ENCODE peak calls at places on chromosomes 4 and X, in eight cellular contexts. One of them, this sample, is unnamed.

GRCh38 chrX:149648932-149649331 is 17.3 kb upstream of the TMEM185A start:
- DNase-seq in H9: no peak
- DNase-seq in GM23248: no peak
- DNase-seq in A549: no peak
- DNase-seq in IMR-90: no peak
- DNase-seq in GM12878: no peak
- DNase-seq in fibroblast of lung: no peak
- DNase-seq in neuronal stem cell: no peak
- DNase-seq in this sample: no peak

GRCh38 chrX:150365051-150365952 is 2.2 kb downstream of the MAMLD1 start:
- DNase-seq in H9: peak
- DNase-seq in GM23248: peak
- DNase-seq in A549: peak
- DNase-seq in IMR-90: peak
- DNase-seq in GM12878: no peak
- DNase-seq in fibroblast of lung: peak
- DNase-seq in neuronal stem cell: peak
- DNase-seq in this sample: peak

GRCh38 chr4:87785858-87786509 is 13.4 kb upstream of the IBSP start:
- DNase-seq in H9: no peak
- DNase-seq in GM23248: no peak
- DNase-seq in A549: no peak
- DNase-seq in IMR-90: no peak
- DNase-seq in GM12878: no peak
- DNase-seq in fibroblast of lung: no peak
- DNase-seq in neuronal stem cell: no peak
- DNase-seq in this sample: no peak

GRCh38 chr4:15794905-15795304 is 16.8 kb downstream of the CD38 start:
- DNase-seq in H9: no peak
- DNase-seq in GM23248: peak
- DNase-seq in A549: no peak
- DNase-seq in IMR-90: no peak
- DNase-seq in GM12878: no peak
- DNase-seq in fibroblast of lung: no peak
- DNase-seq in neuronal stem cell: no peak
- DNase-seq in this sample: no peak

GRCh38 chr4:182929296-182929695 is 12.1 kb upstream of the DCTD start:
- DNase-seq in H9: no peak
- DNase-seq in GM23248: peak
- DNase-seq in A549: peak
- DNase-seq in IMR-90: peak
- DNase-seq in GM12878: no peak
- DNase-seq in fibroblast of lung: peak
- DNase-seq in neuronal stem cell: no peak
- DNase-seq in this sample: no peak

GRCh38 chrX:95754411-95754810 is 930.2 kb upstream of the DIAPH2 start:
- DNase-seq in H9: no peak
- DNase-seq in GM23248: no peak
- DNase-seq in A549: no peak
- DNase-seq in IMR-90: no peak
- DNase-seq in GM12878: no peak
- DNase-seq in fibroblast of lung: peak
- DNase-seq in neuronal stem cell: no peak
- DNase-seq in this sample: no peak

GRCh38 chrX:143781103-143781502 is 60.6 kb upstream of the SPANXN2 start:
- DNase-seq in H9: peak
- DNase-seq in GM23248: peak
- DNase-seq in A549: no peak
- DNase-seq in IMR-90: no peak
- DNase-seq in GM12878: no peak
- DNase-seq in fibroblast of lung: no peak
- DNase-seq in neuronal stem cell: no peak
- DNase-seq in this sample: no peak

GRCh38 chr4:27096142-27096824 is 235.6 kb downstream of the STIM2 start:
- DNase-seq in H9: no peak
- DNase-seq in GM23248: peak
- DNase-seq in A549: no peak
- DNase-seq in IMR-90: no peak
- DNase-seq in GM12878: no peak
- DNase-seq in fibroblast of lung: no peak
- DNase-seq in neuronal stem cell: no peak
- DNase-seq in this sample: no peak

GRCh38 chr4:157664726-157665125 is 444.2 kb downstream of the GRIA2 start:
- DNase-seq in H9: no peak
- DNase-seq in GM23248: peak
- DNase-seq in A549: no peak
- DNase-seq in IMR-90: peak
- DNase-seq in GM12878: no peak
- DNase-seq in fibroblast of lung: peak
- DNase-seq in neuronal stem cell: no peak
- DNase-seq in this sample: no peak

GRCh38 chr4:144591401-144591800 is 54.6 kb upstream of the HHIP start:
- DNase-seq in H9: no peak
- DNase-seq in GM23248: peak
- DNase-seq in A549: peak
- DNase-seq in IMR-90: peak
- DNase-seq in GM12878: no peak
- DNase-seq in fibroblast of lung: peak
- DNase-seq in neuronal stem cell: no peak
- DNase-seq in this sample: peak

GRCh38 chrX:19046343-19047215 is 62.7 kb upstream of the PHKA2 start:
- DNase-seq in H9: no peak
- DNase-seq in GM23248: peak
- DNase-seq in A549: peak
- DNase-seq in IMR-90: peak
- DNase-seq in GM12878: no peak
- DNase-seq in fibroblast of lung: peak
- DNase-seq in neuronal stem cell: no peak
- DNase-seq in this sample: no peak

GRCh38 chrX:7746861-7747260 is 96.1 kb upstream of the VCX start:
- DNase-seq in H9: no peak
- DNase-seq in GM23248: peak
- DNase-seq in A549: no peak
- DNase-seq in IMR-90: no peak
- DNase-seq in GM12878: no peak
- DNase-seq in fibroblast of lung: no peak
- DNase-seq in neuronal stem cell: no peak
- DNase-seq in this sample: no peak

GRCh38 chr4:7327341-7327885 is 107.3 kb downstream of the PSAPL1 start:
- DNase-seq in H9: no peak
- DNase-seq in GM23248: no peak
- DNase-seq in A549: no peak
- DNase-seq in IMR-90: no peak
- DNase-seq in GM12878: no peak
- DNase-seq in fibroblast of lung: no peak
- DNase-seq in neuronal stem cell: no peak
- DNase-seq in this sample: no peak

GRCh38 chrX:9609987-9610386 is 145.1 kb downstream of the TBL1X start:
- DNase-seq in H9: no peak
- DNase-seq in GM23248: no peak
- DNase-seq in A549: no peak
- DNase-seq in IMR-90: no peak
- DNase-seq in GM12878: no peak
- DNase-seq in fibroblast of lung: no peak
- DNase-seq in neuronal stem cell: no peak
- DNase-seq in this sample: no peak

GRCh38 chrX:9614016-9614415 is 149.2 kb downstream of the TBL1X start:
- DNase-seq in H9: no peak
- DNase-seq in GM23248: peak
- DNase-seq in A549: peak
- DNase-seq in IMR-90: peak
- DNase-seq in GM12878: no peak
- DNase-seq in fibroblast of lung: peak
- DNase-seq in neuronal stem cell: no peak
- DNase-seq in this sample: no peak

GRCh38 chrX:9612146-9612505 is 147.3 kb downstream of the TBL1X start:
- DNase-seq in H9: no peak
- DNase-seq in GM23248: no peak
- DNase-seq in A549: no peak
- DNase-seq in IMR-90: no peak
- DNase-seq in GM12878: no peak
- DNase-seq in fibroblast of lung: no peak
- DNase-seq in neuronal stem cell: no peak
- DNase-seq in this sample: no peak

GRCh38 chrX:9611436-9612145 is 146.7 kb downstream of the TBL1X start:
- DNase-seq in H9: no peak
- DNase-seq in GM23248: peak
- DNase-seq in A549: no peak
- DNase-seq in IMR-90: no peak
- DNase-seq in GM12878: no peak
- DNase-seq in fibroblast of lung: no peak
- DNase-seq in neuronal stem cell: peak
- DNase-seq in this sample: no peak

DNA sequence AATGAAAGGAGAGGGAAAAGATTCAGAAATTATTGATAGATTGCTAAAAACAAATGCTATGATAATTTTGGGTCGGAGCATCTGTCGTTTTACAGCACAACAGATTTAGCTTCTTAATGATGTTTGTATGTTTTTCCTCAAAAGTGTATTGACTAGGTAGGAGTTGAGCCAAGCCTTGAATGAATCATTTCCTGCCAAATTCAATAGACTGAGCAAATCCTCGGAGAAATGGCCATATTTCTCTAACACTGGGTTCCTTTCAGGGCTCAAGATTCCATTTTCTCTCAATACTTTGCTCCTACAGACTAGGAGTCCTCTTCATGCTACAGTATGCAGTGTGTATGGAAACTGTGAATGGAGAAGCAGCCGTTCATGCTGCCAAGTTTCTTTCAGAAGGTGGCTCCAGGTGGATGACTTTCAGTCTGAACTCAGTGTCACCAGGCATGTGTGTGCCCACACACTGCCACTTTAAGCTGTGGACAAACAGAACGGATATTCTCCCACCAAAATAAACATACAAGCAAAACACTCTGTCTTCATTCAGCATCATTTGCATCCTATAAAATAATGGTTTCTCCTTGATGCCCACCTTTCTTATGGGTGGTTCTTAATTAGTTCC is 146.0 kb downstream of the TBL1X start:
- DNase-seq in H9: no peak
- DNase-seq in GM23248: peak
- DNase-seq in A549: no peak
- DNase-seq in IMR-90: peak
- DNase-seq in GM12878: no peak
- DNase-seq in fibroblast of lung: peak
- DNase-seq in neuronal stem cell: no peak
- DNase-seq in this sample: no peak
- H3K4me2 ChIP-seq in H9: no peak
- H3K4me2 ChIP-seq in GM23248: peak
- H3K4me2 ChIP-seq in A549: peak
- H3K4me2 ChIP-seq in IMR-90: peak
- H3K4me2 ChIP-seq in GM12878: no peak
- H3K4me2 ChIP-seq in fibroblast of lung: peak
- H3K4me2 ChIP-seq in neuronal stem cell: no peak
- H3K4me2 ChIP-seq in this sample: no peak

GRCh38 chr4:57055873-57056272 is 54.3 kb downstream of the IGFBP7 start:
- DNase-seq in H9: no peak
- DNase-seq in GM23248: no peak
- DNase-seq in A549: no peak
- DNase-seq in IMR-90: no peak
- DNase-seq in GM12878: no peak
- DNase-seq in fibroblast of lung: no peak
- DNase-seq in neuronal stem cell: no peak
- DNase-seq in this sample: no peak

GRCh38 chr4:57051100-57051499 is 59.1 kb downstream of the IGFBP7 start:
- DNase-seq in H9: no peak
- DNase-seq in GM23248: no peak
- DNase-seq in A549: no peak
- DNase-seq in IMR-90: peak
- DNase-seq in GM12878: no peak
- DNase-seq in fibroblast of lung: no peak
- DNase-seq in neuronal stem cell: no peak
- DNase-seq in this sample: no peak

GRCh38 chr4:57051524-57051923 is 58.7 kb downstream of the IGFBP7 start:
- DNase-seq in H9: no peak
- DNase-seq in GM23248: no peak
- DNase-seq in A549: no peak
- DNase-seq in IMR-90: no peak
- DNase-seq in GM12878: no peak
- DNase-seq in fibroblast of lung: no peak
- DNase-seq in neuronal stem cell: no peak
- DNase-seq in this sample: no peak

GRCh38 chr4:57048590-57049304 is 61.4 kb downstream of the IGFBP7 start:
- DNase-seq in H9: no peak
- DNase-seq in GM23248: no peak
- DNase-seq in A549: no peak
- DNase-seq in IMR-90: peak
- DNase-seq in GM12878: no peak
- DNase-seq in fibroblast of lung: no peak
- DNase-seq in neuronal stem cell: no peak
- DNase-seq in this sample: no peak

GRCh38 chr4:57053508-57053907 is 56.7 kb downstream of the IGFBP7 start:
- DNase-seq in H9: no peak
- DNase-seq in GM23248: peak
- DNase-seq in A549: peak
- DNase-seq in IMR-90: peak
- DNase-seq in GM12878: no peak
- DNase-seq in fibroblast of lung: no peak
- DNase-seq in neuronal stem cell: no peak
- DNase-seq in this sample: no peak
- H3K4me2 ChIP-seq in H9: no peak
- H3K4me2 ChIP-seq in GM23248: no peak
- H3K4me2 ChIP-seq in A549: no peak
- H3K4me2 ChIP-seq in IMR-90: no peak
- H3K4me2 ChIP-seq in GM12878: no peak
- H3K4me2 ChIP-seq in fibroblast of lung: no peak
- H3K4me2 ChIP-seq in neuronal stem cell: no peak
- H3K4me2 ChIP-seq in this sample: no peak

GRCh38 chrX:45696762-45697161 is 496.1 kb upstream of the DIPK2B start:
- DNase-seq in H9: no peak
- DNase-seq in GM23248: no peak
- DNase-seq in A549: no peak
- DNase-seq in IMR-90: no peak
- DNase-seq in GM12878: no peak
- DNase-seq in fibroblast of lung: no peak
- DNase-seq in neuronal stem cell: no peak
- DNase-seq in this sample: no peak
- H3K4me2 ChIP-seq in H9: no peak
- H3K4me2 ChIP-seq in GM23248: no peak
- H3K4me2 ChIP-seq in A549: no peak
- H3K4me2 ChIP-seq in IMR-90: no peak
- H3K4me2 ChIP-seq in GM12878: no peak
- H3K4me2 ChIP-seq in fibroblast of lung: no peak
- H3K4me2 ChIP-seq in neuronal stem cell: no peak
- H3K4me2 ChIP-seq in this sample: no peak

DNA sequence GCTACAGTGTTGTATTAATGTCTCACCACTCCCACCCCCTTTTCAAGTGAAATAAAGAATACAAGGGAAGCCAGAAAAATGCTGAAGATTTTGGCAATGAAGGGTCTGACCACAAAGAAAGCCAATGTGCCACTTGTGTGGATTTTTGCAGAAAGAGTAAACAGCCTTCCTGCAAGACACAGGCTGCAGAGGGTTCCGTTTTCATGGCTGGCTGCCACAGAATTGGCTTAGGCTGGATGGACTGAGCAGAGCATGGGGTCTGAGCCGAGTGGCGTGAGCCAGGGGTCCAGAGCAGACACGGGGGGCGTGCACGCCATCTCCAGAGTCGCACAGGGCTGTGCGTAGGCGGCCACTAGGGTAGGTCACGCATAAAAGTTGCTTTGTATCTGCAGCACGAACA is 69.2 kb downstream of the MTNR1A start:
- DNase-seq in H9: no peak
- DNase-seq in GM23248: peak
- DNase-seq in A549: no peak
- DNase-seq in IMR-90: peak
- DNase-seq in GM12878: no peak
- DNase-seq in fibroblast of lung: peak
- DNase-seq in neuronal stem cell: peak
- DNase-seq in this sample: no peak
- H3K4me2 ChIP-seq in H9: no peak
- H3K4me2 ChIP-seq in GM23248: no peak
- H3K4me2 ChIP-seq in A549: peak
- H3K4me2 ChIP-seq in IMR-90: peak
- H3K4me2 ChIP-seq in GM12878: no peak
- H3K4me2 ChIP-seq in fibroblast of lung: peak
- H3K4me2 ChIP-seq in neuronal stem cell: peak
- H3K4me2 ChIP-seq in this sample: no peak

This sample was measured in DND-41.